ENCODE peak calls at places on chromosome 6, in six cellular contexts. N, M, J, G, L and K are unnamed samples.

GRCh38 chr6:34922177-34922663 is 33.2 kb downstream of the ANKS1A start:
- DNase-seq in N (no peak), M (no peak), J (no peak), G (no peak), L (no peak), K (no peak)

GRCh38 chr6:130069471-130069870 is 51.1 kb downstream of the L3MBTL3 start:
- DNase-seq in N (no peak), M (no peak), J (no peak), G (no peak), L (no peak), K (no peak)

GRCh38 chr6:82954937-82955577 is 110.6 kb downstream of the UBE3D start:
- DNase-seq in N (no peak), M (no peak), J (no peak), G (no peak), L (no peak), K (no peak)

GRCh38 chr6:5746392-5747140 is 260.2 kb downstream of the NRN1 start:
- DNase-seq in N (peak; percentile 66), M (no peak), J (no peak), G (no peak), L (no peak), K (no peak)

GRCh38 chr6:226516-227073 is 65.7 kb upstream of the DUSP22 start:
- DNase-seq in N (no peak), M (no peak), J (no peak), G (no peak), L (no peak), K (peak; percentile 48)

GRCh38 chr6:47908271-47908670 is 126.4 kb downstream of the OPN5 start:
- DNase-seq in N (no peak), M (no peak), J (no peak), G (no peak), L (no peak), K (no peak)

GRCh38 chr6:32432050-32432450 is 7.6 kb upstream of the HLA-DRA start:
- DNase-seq in N (no peak), M (no peak), J (no peak), G (no peak), L (no peak), K (no peak)

GRCh38 chr6:30915591-30915946 is 1.5 kb downstream of the VARS2 start:
- DNase-seq in N (peak; percentile 29), M (no peak), J (no peak), G (no peak), L (no peak), K (peak; percentile 58)

GRCh38 chr6:74631558-74631957 is 574.3 kb downstream of the COL12A1 start:
- DNase-seq in N (no peak), M (no peak), J (no peak), G (no peak), L (no peak), K (no peak)